ENCODE peak calls at places on chromosomes 5 and 9, in five cellular contexts. A is MCF 10A, V is RPMI8226, C is heart left ventricle, J is NCI-H345. I is an unnamed sample.

GRCh38 chr5:8954801-8955200 is 591.1 kb downstream of the SEMA5A start:
- DNase-seq in A (no peak), V (no peak), C (no peak), J (no peak), I (no peak)

GRCh38 chr5:151520294-151520693 is 70.8 kb downstream of the FAT2 start:
- DNase-seq in A (no peak), V (no peak), C (no peak), J (no peak), I (peak)

GRCh38 chr9:71628247-71628646 is 140.1 kb downstream of the CEMIP2 start:
- DNase-seq in A (peak), V (no peak), C (no peak), J (no peak), I (no peak)

GRCh38 chr5:111511174-111512025 is 935 bp downstream of the STARD4 start:
- DNase-seq in A (peak), V (no peak), C (no peak), J (no peak), I (no peak)

GRCh38 chr9:114047717-114048116 is 30.4 kb downstream of the AMBP start:
- DNase-seq in A (peak), V (no peak), C (no peak), J (no peak), I (no peak)

GRCh38 chr5:172173771-172174170 is 14.3 kb downstream of the STK10 start:
- DNase-seq in A (peak), V (no peak), C (no peak), J (no peak), I (no peak)

GRCh38 chr5:149205625-149206523 is 64.6 kb downstream of the ABLIM3 start:
- DNase-seq in A (peak), V (no peak), C (peak), J (no peak), I (no peak)

GRCh38 chr5:74316064-74316586 is 324.4 kb downstream of the ENC1 start:
- DNase-seq in A (peak), V (peak), C (no peak), J (no peak), I (no peak)

GRCh38 chr5:123881791-123882244 is 369.8 kb downstream of the CSNK1G3 start:
- DNase-seq in A (peak), V (no peak), C (no peak), J (no peak), I (peak)

GRCh38 chr9:137604345-137605145 is 941 bp upstream of the ARRDC1 start:
- DNase-seq in A (no peak), V (no peak), C (peak), J (peak), I (no peak)

GRCh38 chr5:174533771-174534221 is 190.6 kb upstream of the MSX2 start:
- DNase-seq in A (peak), V (no peak), C (no peak), J (no peak), I (no peak)

GRCh38 chr5:137575847-137576246 is 76.7 kb upstream of the SPOCK1 start:
- DNase-seq in A (peak), V (no peak), C (no peak), J (peak), I (no peak)

GRCh38 chr9:110256392-110257096 is at the start of gene TXN:
- DNase-seq in A (peak), V (peak), C (peak), J (peak), I (peak)

GRCh38 chr5:83095973-83096539 is 18.7 kb downstream of the XRCC4 start:
- DNase-seq in A (peak), V (no peak), C (peak), J (no peak), I (no peak)

I was measured in COR-L47.